ENCODE peak calls at places on chromosomes 11 and 22, in five cellular contexts. C, V, S, M and Q are unnamed samples.

GRCh38 chr11:113998574-113998973 is 23.7 kb downstream of the HTR3A start:
- DNase-seq in C (peak; percentile 48), V (no peak), S (no peak), M (no peak), Q (no peak)

GRCh38 chr11:58963551-58964075 is 24.3 kb downstream of the GLYATL1 start:
- DNase-seq in C (no peak), V (peak; percentile 53), S (peak; percentile 74), M (no peak), Q (no peak)

GRCh38 chr11:554824-555499 is 5.6 kb downstream of the LMNTD2 start:
- DNase-seq in C (peak; percentile 57), V (peak; percentile 81), S (peak; percentile 22), M (no peak), Q (peak; percentile 70)

GRCh38 chr11:35255514-35255913 is 116.5 kb downstream of the CD44 start:
- DNase-seq in C (no peak), V (no peak), S (no peak), M (no peak), Q (no peak)

GRCh38 chr11:18936002-18936673 is 3.1 kb downstream of the MRGPRX1 start:
- DNase-seq in C (no peak), V (no peak), S (no peak), M (no peak), Q (no peak)

GRCh38 chr11:72776844-72777754 is 16.7 kb downstream of the STARD10 start:
- DNase-seq in C (no peak), V (no peak), S (no peak), M (peak; percentile 82), Q (no peak)

GRCh38 chr11:2109541-2110019 is 29.6 kb downstream of the IGF2 start:
- DNase-seq in C (no peak), V (no peak), S (no peak), M (peak; percentile 52), Q (no peak)

GRCh38 chr11:117478126-117478856 is 150.6 kb downstream of the CEP164 start:
- DNase-seq in C (no peak), V (no peak), S (no peak), M (no peak), Q (no peak)

GRCh38 chr22:26536056-26536761 is 23.9 kb upstream of the TFIP11 start:
- DNase-seq in C (no peak), V (no peak), S (peak; percentile 11), M (no peak), Q (no peak)

GRCh38 chr11:65471410-65471762 is 27.5 kb upstream of the MALAT1 start:
- DNase-seq in C (no peak), V (peak; percentile 91), S (peak; percentile 86), M (no peak), Q (no peak)

GRCh38 chr11:290621-291231 is 1.8 kb downstream of the PGGHG start:
- DNase-seq in C (no peak), V (no peak), S (no peak), M (peak; percentile 86), Q (peak; percentile 15)

GRCh38 chr11:12731841-12732336 is 57.7 kb downstream of the TEAD1 start:
- DNase-seq in C (no peak), V (no peak), S (peak; percentile 55), M (no peak), Q (no peak)

GRCh38 chr11:132941024-132941646 is 591.2 kb downstream of the OPCML start:
- DNase-seq in C (peak; percentile 30), V (no peak), S (peak; percentile 23), M (no peak), Q (no peak)

GRCh38 chr11:120086651-120087050 is 51.3 kb downstream of the TRIM29 start:
- DNase-seq in C (no peak), V (no peak), S (no peak), M (no peak), Q (no peak)

GRCh38 chr11:122772945-122773344 is 65.4 kb upstream of the CRTAM start:
- DNase-seq in C (no peak), V (peak; percentile 33), S (peak; percentile 66), M (no peak), Q (no peak)

GRCh38 chr22:32926600-32926999 is 125.1 kb downstream of the TIMP3 start:
- DNase-seq in C (no peak), V (peak; percentile 27), S (peak; percentile 43), M (no peak), Q (no peak)

GRCh38 chr11:96155627-96156378 is 187.2 kb downstream of the MAML2 start:
- DNase-seq in C (no peak), V (peak; percentile 76), S (peak; percentile 99), M (no peak), Q (peak; percentile 22)

GRCh38 chr11:117998201-117998579 is 12.0 kb downstream of the IL10RA start:
- DNase-seq in C (no peak), V (no peak), S (no peak), M (no peak), Q (no peak)

GRCh38 chr11:69518081-69518950 is 36.9 kb downstream of the LINC01488 start:
- DNase-seq in C (no peak), V (no peak), S (peak; percentile 97), M (no peak), Q (no peak)

GRCh38 chr11:27820249-27820648 is 120.0 kb upstream of the BDNF start:
- DNase-seq in C (no peak), V (no peak), S (no peak), M (no peak), Q (no peak)

GRCh38 chr22:40432167-40432566 is 61.8 kb downstream of the SGSM3 start:
- DNase-seq in C (no peak), V (no peak), S (no peak), M (no peak), Q (no peak)

GRCh38 chr11:115286614-115287013 is 217.6 kb downstream of the CADM1 start:
- DNase-seq in C (no peak), V (no peak), S (no peak), M (no peak), Q (no peak)

GRCh38 chr11:13354335-13354734 is 76.7 kb downstream of the BMAL1 start:
- DNase-seq in C (no peak), V (peak; percentile 31), S (peak; percentile 22), M (no peak), Q (no peak)

GRCh38 chr11:108890482-108891092 is 225.7 kb downstream of the DDX10 start:
- DNase-seq in C (no peak), V (no peak), S (peak; percentile 30), M (no peak), Q (no peak)

GRCh38 chr11:126233391-126233790 is 21.8 kb downstream of the FAM118B start:
- DNase-seq in C (no peak), V (no peak), S (peak; percentile 37), M (no peak), Q (no peak)

GRCh38 chr22:25057013-25057881 is 104.7 kb downstream of the KIAA1671 start:
- DNase-seq in C (peak; percentile 84), V (peak; percentile 56), S (peak; percentile 23), M (no peak), Q (peak; percentile 19)

DNA sequence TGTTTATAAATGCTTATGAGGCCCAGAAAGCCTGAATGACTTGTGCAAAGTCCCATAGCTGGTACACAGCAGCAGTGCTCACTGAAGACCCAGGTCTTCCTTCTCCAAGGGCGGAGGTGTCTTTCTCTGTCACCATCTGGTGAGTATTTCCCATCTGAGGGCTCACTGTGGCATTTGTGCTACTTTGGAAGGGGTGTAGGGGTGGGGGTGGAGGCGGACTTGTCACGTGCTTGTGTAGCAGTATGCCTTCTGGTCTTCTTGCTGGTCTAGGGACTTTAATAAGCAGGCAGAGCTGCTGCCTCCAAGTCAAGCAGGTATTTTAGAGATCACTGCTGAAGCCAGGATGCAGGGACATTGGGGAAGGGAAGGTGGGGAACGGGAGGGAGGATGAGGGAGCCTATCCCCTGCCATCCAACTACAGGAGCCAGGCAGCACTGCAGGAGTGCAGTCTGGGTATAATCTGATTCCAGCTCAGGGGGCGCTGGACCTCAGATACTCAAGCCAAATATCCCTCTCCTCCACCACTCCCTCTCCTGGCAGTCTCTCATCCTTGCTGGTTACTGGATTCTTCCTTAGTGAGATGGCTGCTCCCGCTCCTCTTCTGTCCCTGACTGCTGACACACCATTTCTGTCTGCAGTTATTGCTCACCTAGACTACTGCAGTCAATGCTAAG is 3.4 kb downstream of the ABCC8 start:
- DNase-seq in C (peak; percentile 41), V (peak; percentile 83), S (no peak), M (no peak), Q (no peak)
- TF ChIP-seq CTCF in C (peak; percentile 51), V (peak; percentile 62), S (no peak), M (peak; percentile 54), Q (no peak)

DNA sequence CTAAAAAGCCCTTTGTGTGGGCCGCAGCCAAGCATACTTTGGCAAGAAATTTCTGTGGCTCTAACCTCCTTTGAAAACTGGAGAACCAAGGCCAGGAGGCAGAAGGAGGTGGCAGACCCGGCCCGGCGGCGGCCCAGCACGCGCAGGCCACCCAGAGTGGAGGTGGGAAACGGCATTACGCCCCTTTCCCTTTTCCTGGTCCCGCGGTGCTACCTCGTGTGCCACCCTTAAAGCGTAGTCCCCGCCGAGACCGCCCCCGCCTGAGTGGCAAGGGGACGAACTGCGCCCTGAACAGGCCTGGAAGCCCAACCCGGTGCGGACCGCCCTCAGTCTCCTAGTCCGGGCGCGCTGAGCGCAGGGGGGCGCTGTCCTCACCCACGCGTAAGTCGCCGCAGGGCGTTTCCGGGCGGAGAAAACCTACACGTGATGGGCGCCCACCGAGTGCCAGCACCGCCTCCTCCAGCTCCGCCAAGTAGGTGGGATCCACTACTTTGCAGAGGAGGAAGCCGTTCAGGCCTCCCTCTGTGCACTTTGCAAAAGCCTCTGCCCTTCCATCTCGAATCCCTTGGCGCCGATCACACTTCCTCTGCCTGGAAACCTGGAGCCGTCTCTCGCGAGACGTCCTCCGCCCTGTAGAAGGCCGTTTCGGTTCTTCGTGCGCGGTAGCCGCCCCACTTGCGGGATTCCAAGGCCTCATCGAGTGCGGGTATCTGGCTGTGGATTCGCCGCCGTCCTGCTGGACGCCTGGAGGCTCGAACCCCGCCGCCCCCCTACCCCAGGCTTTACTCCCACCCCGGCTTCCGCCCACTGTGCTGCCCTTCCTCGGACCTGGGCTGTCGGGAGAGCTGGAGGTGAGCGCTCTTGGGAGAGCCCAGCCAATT is at the start of gene ACCS:
- DNase-seq in C (peak; percentile 84), V (peak; percentile 97), S (peak; percentile 94), M (no peak), Q (peak; percentile 86)
- TF ChIP-seq CTCF in C (peak; percentile 84), V (peak; percentile 67), S (peak; percentile 57), M (peak; percentile 91), Q (peak; percentile 58)

DNA sequence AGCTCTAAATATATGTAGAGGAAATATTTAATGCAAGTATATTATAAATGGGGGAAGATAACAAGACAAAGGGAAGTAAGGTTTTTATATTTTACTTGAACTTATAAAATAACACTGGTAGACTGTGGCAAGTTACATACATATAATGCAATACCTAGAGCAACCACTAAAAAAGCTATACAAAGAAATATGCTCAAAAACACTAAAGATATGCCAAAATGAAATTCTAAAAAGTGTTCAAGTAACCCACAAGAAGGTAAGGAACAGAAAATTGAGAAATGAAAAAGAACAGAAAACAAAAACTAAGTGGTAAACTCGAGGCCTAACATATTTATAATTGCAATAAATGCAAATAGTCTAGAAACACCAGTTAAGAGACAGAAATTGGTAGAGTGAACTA is 32.5 kb downstream of the BTG4 start:
- DNase-seq in C (no peak), V (no peak), S (no peak), M (no peak), Q (no peak)
- TF ChIP-seq CTCF in C (peak; percentile 42), V (no peak), S (no peak), M (peak; percentile 39), Q (no peak)

DNA sequence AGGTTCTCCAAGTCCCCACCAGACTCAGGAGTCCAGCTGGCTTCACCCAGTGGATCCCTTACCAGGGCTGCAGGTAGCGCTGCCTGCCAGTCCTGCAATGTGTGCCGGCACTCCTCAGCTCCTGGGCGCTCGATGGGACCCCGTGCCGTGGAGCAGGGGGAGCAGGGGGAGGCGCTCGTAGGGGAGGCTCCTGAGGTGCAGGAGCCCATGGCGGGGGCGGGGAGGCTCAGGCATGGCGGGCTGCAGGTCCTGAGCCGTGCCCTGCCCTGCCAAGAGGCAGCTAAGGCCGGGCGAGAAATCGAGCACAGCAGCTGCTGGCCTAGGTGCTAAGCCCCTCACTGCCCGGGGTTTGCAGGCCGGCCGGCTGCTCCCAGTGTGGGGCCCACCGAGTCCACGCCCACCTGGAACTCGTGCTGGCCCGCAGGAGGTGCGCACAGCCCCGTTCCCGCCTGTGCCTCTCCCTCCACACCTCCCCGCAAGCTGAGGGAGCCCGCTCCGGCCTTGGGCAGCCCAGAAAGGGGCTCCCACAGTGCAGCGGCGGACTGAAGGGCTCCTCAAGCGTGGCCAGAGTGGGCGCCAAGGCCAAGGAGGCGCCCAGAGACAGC is 792.9 kb upstream of the CCDC179 start:
- DNase-seq in C (no peak), V (no peak), S (no peak), M (peak; percentile 77), Q (no peak)
- TF ChIP-seq CTCF in C (no peak), V (no peak), S (no peak), M (no peak), Q (no peak)